ENCODE peak calls at places on chromosomes 11 and 22, in seven cellular contexts. V is ovary, S is HCT116, W is suprapubic skin, U is sigmoid colon, Z is tibial nerve, H is adrenal gland. C is an unnamed sample.

GRCh38 chr11:70464509-70465361 is 66.4 kb downstream of the CTTN start:
- DNase-seq in V (no peak), S (no peak), W (no peak), U (no peak), Z (no peak), H (no peak), C (no peak)

GRCh38 chr11:71994786-71995185 is 3.9 kb upstream of the IL18BP start:
- DNase-seq in V (no peak), S (no peak), W (no peak), U (no peak), Z (no peak), H (no peak), C (no peak)

GRCh38 chr11:119305556-119306372 is 11.2 kb downstream of the MCAM start:
- DNase-seq in V (no peak), S (no peak), W (no peak), U (no peak), Z (no peak), H (no peak), C (no peak)

GRCh38 chr11:114285599-114285998 is 10.6 kb upstream of the NNMT start:
- DNase-seq in V (peak; percentile 41), S (no peak), W (no peak), U (no peak), Z (no peak), H (no peak), C (no peak)

GRCh38 chr11:109795234-109795633 is 298.0 kb upstream of the ZC3H12C start:
- DNase-seq in V (no peak), S (no peak), W (no peak), U (no peak), Z (no peak), H (peak; percentile 43), C (no peak)

GRCh38 chr11:29119116-29119515 is 897.7 kb downstream of the KCNA4 start:
- DNase-seq in V (no peak), S (no peak), W (no peak), U (no peak), Z (no peak), H (no peak), C (no peak)

GRCh38 chr11:117908261-117908895 is 20.8 kb downstream of the TMPRSS13 start:
- DNase-seq in V (peak; percentile 14), S (no peak), W (no peak), U (peak; percentile 53), Z (no peak), H (peak; percentile 15), C (no peak)

GRCh38 chr11:68257477-68258362 is 14.1 kb downstream of the C11orf24 start:
- DNase-seq in V (peak; percentile 97), S (peak; percentile 81), W (peak; percentile 97), U (peak; percentile 98), Z (peak; percentile 97), H (peak; percentile 98), C (peak; percentile 99)

GRCh38 chr22:48494968-48495750 is 1332.5 kb downstream of the BRD1 start:
- DNase-seq in V (no peak), S (no peak), W (peak; percentile 61), U (peak; percentile 40), Z (no peak), H (no peak), C (no peak)

GRCh38 chr11:59416613-59417012 is 9.6 kb downstream of the OR5A2 start:
- DNase-seq in V (no peak), S (no peak), W (no peak), U (no peak), Z (no peak), H (no peak), C (no peak)

GRCh38 chr11:14411818-14412217 is 52.8 kb upstream of the RRAS2 start:
- DNase-seq in V (no peak), S (no peak), W (peak; percentile 75), U (peak; percentile 74), Z (no peak), H (peak; percentile 35), C (no peak)

GRCh38 chr11:2089536-2090165 is 49.5 kb downstream of the IGF2 start:
- DNase-seq in V (no peak), S (peak; percentile 73), W (peak; percentile 32), U (peak; percentile 49), Z (no peak), H (no peak), C (peak; percentile 34)

DNA sequence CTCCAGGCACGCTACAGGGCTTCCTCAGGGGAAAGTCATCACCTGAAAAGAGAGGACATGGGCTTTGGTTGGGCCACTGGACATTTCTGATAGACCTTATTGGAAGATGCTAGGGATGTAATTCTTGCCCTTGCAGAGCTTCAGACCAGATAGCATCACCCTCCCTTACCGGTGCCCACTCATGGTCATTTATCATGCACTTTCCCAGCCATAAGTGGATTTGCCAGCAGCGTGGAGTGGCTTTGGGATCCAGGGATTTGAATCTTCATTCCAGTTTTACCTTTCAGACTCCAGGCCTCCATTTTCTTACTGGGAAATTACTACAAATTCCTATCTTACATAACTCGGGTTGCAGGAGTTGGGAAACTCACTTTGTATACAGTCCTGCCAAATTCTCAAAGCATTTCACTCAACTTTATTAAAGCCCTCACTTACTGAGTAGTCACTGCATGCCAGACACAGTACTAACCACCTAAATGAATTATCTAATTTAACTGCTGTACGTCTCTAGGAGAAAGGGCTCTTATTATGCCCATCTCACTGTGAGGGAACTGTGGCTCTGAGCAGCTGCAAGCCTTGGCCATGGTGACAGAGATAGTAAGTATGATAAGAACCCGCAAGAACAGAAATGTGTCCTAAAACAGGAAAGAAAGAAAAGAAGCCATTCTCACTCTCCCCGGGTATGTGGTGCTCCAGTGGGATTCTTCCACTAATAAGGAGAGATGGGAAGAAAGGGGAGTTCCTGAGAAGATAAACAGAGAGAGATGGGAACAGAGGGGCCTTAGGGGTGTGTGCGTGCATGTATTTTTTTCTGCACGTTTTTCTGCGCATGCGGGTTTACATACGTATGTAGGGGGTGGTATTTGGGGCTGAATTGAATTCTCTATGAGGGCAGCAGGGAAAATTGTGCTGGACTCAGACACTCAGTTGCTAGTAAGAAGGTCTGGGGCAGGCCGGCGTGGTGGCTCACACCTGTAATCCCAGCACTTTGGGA is 9.7 kb downstream of the CHRM1 start:
- DNase-seq in V (no peak), S (no peak), W (no peak), U (no peak), Z (no peak), H (no peak), C (no peak)
- H3K27ac ChIP-seq in V (no peak overlapping the region), S (no peak overlapping the region), W (no peak overlapping the region), U (no peak overlapping the region), Z (no peak overlapping the region), H (no peak overlapping the region), C (no peak overlapping the region)

DNA sequence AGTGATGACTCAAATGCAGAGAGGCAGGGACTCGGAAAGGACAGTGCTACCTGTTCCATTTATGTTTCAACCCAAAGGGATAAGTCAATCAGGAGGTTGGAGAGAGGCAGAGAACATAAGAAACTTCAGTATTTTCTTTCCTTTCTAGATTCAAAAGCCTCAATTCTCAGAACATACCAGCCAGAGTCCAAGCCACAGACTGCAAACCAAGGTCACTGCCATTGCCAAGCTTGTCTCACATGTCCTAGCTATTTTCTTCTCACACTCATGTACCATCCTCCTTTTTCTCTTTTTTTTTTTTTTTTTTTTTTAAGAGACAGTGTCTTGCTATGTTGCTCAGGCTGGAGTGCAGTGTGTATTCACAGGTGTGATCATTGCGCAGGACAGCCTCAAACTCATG is 111.7 kb upstream of the AKIP1 start:
- DNase-seq in V (no peak), S (no peak), W (no peak), U (no peak), Z (no peak), H (no peak), C (no peak)
- H3K4me1 ChIP-seq in V (peaks cover 23% of the 10 kb centered on the region), S (peaks cover 10% of the 10 kb centered on the region), W (no peaks in the 10 kb centered on the region), U (peaks cover 76% of the 10 kb centered on the region), Z (no peaks in the 10 kb centered on the region), H (peaks cover 33% of the 10 kb centered on the region), C (no peaks in the 10 kb centered on the region)

GRCh38 chr11:122655527-122656072 is at the start of gene UBASH3B:
- DNase-seq in V (peak; percentile 64), S (peak; percentile 71), W (peak; percentile 78), U (peak; percentile 85), Z (peak; percentile 48), H (peak; percentile 78), C (peak; percentile 82)
- TF ChIP-seq POLR2A in V (no peak), S (peak; percentile 85), W (no peak), U (no peak), Z (peak; percentile 26), H (peak; percentile 56), C (no peak)

GRCh38 chr11:77395460-77396175 is 78.3 kb downstream of the PAK1 start:
- DNase-seq in V (no peak), S (no peak), W (no peak), U (no peak), Z (no peak), H (no peak), C (no peak)
- H3K27ac ChIP-seq in V (no peak overlapping the region), S (no peak overlapping the region), W (no peak overlapping the region), U (no peak overlapping the region), Z (no peak overlapping the region), H (no peak overlapping the region), C (no peak overlapping the region)

C was measured in Peyer's patch.